ENCODE peak calls at places on chromosomes 1 and 21, in eight cellular contexts. A is AG04450, J is kidney epithelial cell, X is HFFc6, P is NCI-H345, E is LHCN-M2, Y is T-cell, U is NCI-H2029. L is an unnamed sample.
A peak's percentile ranks its signal among the peaks of the same experiment; 100 is the strongest.

GRCh38 chr1:19967808-19968207 is 11.6 kb downstream of the PLA2G2A start:
- DNase-seq in Y (no peak), J (no peak), A (no peak), X (no peak), U (no peak), E (no peak), P (no peak), L (no peak)

GRCh38 chr1:211829343-211830054 is 1.1 kb downstream of the LPGAT1 start:
- DNase-seq in E (no peak), J (no peak), U (peak; percentile 23), P (peak; percentile 35), A (no peak), X (no peak), Y (no peak), L (no peak)

GRCh38 chr1:192732787-192733186 is 76.1 kb upstream of the RGS2 start:
- DNase-seq in X (no peak), E (peak; percentile 19), P (peak; percentile 4), U (peak; percentile 10), A (no peak), Y (no peak), J (no peak), L (no peak)

GRCh38 chr21:36955783-36956182 is 10.7 kb downstream of the HLCS start:
- DNase-seq in P (no peak), Y (no peak), U (no peak), A (no peak), E (no peak), J (no peak), X (no peak), L (no peak)

GRCh38 chr1:232902766-232903357 is 47.5 kb upstream of the NTPCR start:
- DNase-seq in P (no peak), J (no peak), X (no peak), Y (no peak), E (no peak), A (no peak), U (no peak), L (no peak)

GRCh38 chr1:66933887-66934700 is 9.3 kb downstream of the MIER1 start:
- DNase-seq in P (no peak), Y (no peak), A (no peak), E (no peak), J (no peak), U (no peak), X (no peak), L (no peak)

GRCh38 chr1:221180694-221181368 is 301.6 kb downstream of the HLX start:
- DNase-seq in Y (no peak), U (no peak), J (no peak), A (no peak), P (no peak), X (no peak), E (no peak), L (no peak)

GRCh38 chr1:40184193-40184592 is 23.0 kb downstream of the RLF start:
- DNase-seq in P (no peak), A (no peak), X (no peak), U (no peak), J (no peak), E (no peak), Y (no peak), L (no peak)

GRCh38 chr21:15669247-15669646 is 60.5 kb upstream of the USP25 start:
- DNase-seq in U (no peak), Y (no peak), E (no peak), X (peak; percentile 36), J (no peak), P (no peak), A (no peak), L (no peak)

GRCh38 chr1:64948905-64949833 is 17.2 kb downstream of the JAK1 start:
- DNase-seq in X (no peak), E (no peak), J (no peak), A (no peak), Y (no peak), U (no peak), P (no peak), L (no peak)

GRCh38 chr1:84245566-84245965 is 55.9 kb upstream of the SAMD13 start:
- DNase-seq in U (no peak), Y (no peak), A (no peak), X (no peak), J (no peak), P (no peak), E (no peak), L (peak; percentile 30)

GRCh38 chr1:113940365-113941244 is 11.5 kb downstream of the HIPK1 start:
- DNase-seq in A (no peak), X (no peak), Y (no peak), U (no peak), E (no peak), J (no peak), P (no peak), L (no peak)

GRCh38 chr21:43598416-43599120 is 60.7 kb downstream of the HSF2BP start:
- DNase-seq in E (peak; percentile 70), J (no peak), U (no peak), X (peak; percentile 68), P (no peak), A (no peak), Y (no peak), L (no peak)

GRCh38 chr1:159188375-159188788 is 16.3 kb upstream of the ACKR1 start:
- DNase-seq in P (no peak), E (peak; percentile 35), X (no peak), Y (no peak), J (no peak), A (no peak), U (no peak), L (no peak)

GRCh38 chr1:53462769-53463501 is 3.7 kb downstream of the DMRTB1 start:
- DNase-seq in P (no peak), U (no peak), E (no peak), X (no peak), J (no peak), Y (no peak), A (no peak), L (no peak)

GRCh38 chr1:109391161-109391556 is 6.6 kb downstream of the SORT1 start:
- DNase-seq in U (no peak), A (no peak), J (no peak), Y (no peak), X (peak; percentile 38), E (peak; percentile 59), P (no peak), L (no peak)

GRCh38 chr1:74790453-74790852 is 57.5 kb downstream of the TYW3 start:
- DNase-seq in P (no peak), A (no peak), Y (no peak), E (no peak), J (peak; percentile 42), X (no peak), U (no peak), L (no peak)

GRCh38 chr1:199914546-199914945 is 113.0 kb upstream of the NR5A2 start:
- DNase-seq in X (no peak), P (no peak), A (no peak), U (no peak), E (no peak), J (no peak), Y (no peak), L (no peak)

GRCh38 chr1:61170328-61171238 is 88.2 kb downstream of the NFIA start:
- DNase-seq in Y (no peak), X (peak; percentile 49), U (no peak), A (no peak), J (no peak), P (no peak), E (peak; percentile 25), L (peak; percentile 77)

GRCh38 chr1:241675983-241676382 is 23.9 kb downstream of the WDR64 start:
- DNase-seq in P (no peak), Y (no peak), J (no peak), U (no peak), A (no peak), X (no peak), E (no peak), L (no peak)

GRCh38 chr21:39556176-39556575 is 56.6 kb upstream of the B3GALT5 start:
- DNase-seq in U (peak; percentile 58), E (no peak), J (no peak), X (no peak), A (no peak), P (peak; percentile 90), Y (no peak), L (no peak)

GRCh38 chr1:155976913-155977606 is 1.3 kb downstream of the ARHGEF2 start:
- DNase-seq in X (no peak), Y (no peak), P (no peak), E (no peak), J (no peak), A (no peak), U (no peak), L (no peak)

GRCh38 chr1:215375386-215375785 is 191.7 kb upstream of the KCTD3 start:
- DNase-seq in Y (no peak), E (no peak), A (no peak), P (no peak), J (no peak), U (no peak), X (no peak), L (no peak)

GRCh38 chr1:107692580-107693345 is 272.2 kb downstream of the VAV3 start:
- DNase-seq in P (no peak), E (no peak), U (no peak), J (no peak), Y (no peak), A (no peak), X (no peak), L (no peak)

GRCh38 chr1:15692121-15692682 is 8.1 kb downstream of the PLEKHM2 start:
- DNase-seq in X (no peak), J (no peak), E (peak; percentile 24), P (no peak), Y (no peak), U (no peak), A (no peak), L (no peak)

GRCh38 chr1:86854352-86854751 is 59.6 kb downstream of the SELENOF start:
- DNase-seq in J (no peak), A (no peak), E (no peak), Y (no peak), P (no peak), U (no peak), X (no peak), L (no peak)

GRCh38 chr1:20255666-20256065 is 35.0 kb upstream of the VWA5B1 start:
- DNase-seq in P (peak; percentile 22), X (peak; percentile 41), J (no peak), U (no peak), Y (no peak), A (peak; percentile 45), E (peak; percentile 95), L (no peak)

GRCh38 chr1:62962794-62963776 is 179.2 kb downstream of the ATG4C start:
- DNase-seq in E (peak; percentile 36), A (no peak), U (peak; percentile 7), X (no peak), J (no peak), Y (no peak), P (peak; percentile 22), L (peak; percentile 7)

GRCh38 chr1:147109041-147109440 is 63.2 kb downstream of the PRKAB2 start:
- DNase-seq in U (no peak), X (no peak), Y (no peak), A (no peak), P (no peak), E (no peak), J (no peak), L (no peak)

GRCh38 chr1:233815865-233816264 is 88.6 kb upstream of the SLC35F3 start:
- DNase-seq in E (no peak), Y (no peak), P (no peak), J (no peak), U (no peak), A (no peak), X (no peak), L (no peak)

GRCh38 chr21:29092102-29092959 is 18.9 kb upstream of the CCT8 start:
- DNase-seq in A (no peak), E (peak; percentile 76), P (no peak), U (no peak), Y (no peak), X (peak; percentile 73), J (no peak), L (no peak)

GRCh38 chr21:18529253-18529652 is 125.7 kb upstream of the TMPRSS15 start:
- DNase-seq in P (peak; percentile 74), Y (no peak), A (no peak), E (peak; percentile 95), J (peak; percentile 76), X (no peak), U (no peak), L (no peak)

GRCh38 chr1:108149796-108150467 is 50.2 kb downstream of the SLC25A24 start:
- DNase-seq in U (no peak), E (no peak), P (no peak), X (peak; percentile 25), A (no peak), Y (no peak), J (no peak), L (no peak)

GRCh38 chr1:111290640-111291039 is at the start of gene CHIA:
- DNase-seq in P (peak; percentile 95), X (no peak), E (peak; percentile 59), A (no peak), Y (no peak), U (peak; percentile 92), J (no peak), L (no peak)